ENCODE peak calls at places on chromosome 16, in seven cellular contexts. Z, G, V, I, Q, W and S are unnamed samples.

GRCh38 chr16:23383881-23384280 is 69.1 kb downstream of the COG7 start:
- DNase-seq in Q (no peak), W (no peak), G (no peak), V (no peak), Z (no peak), I (no peak), S (no peak)

GRCh38 chr16:88461291-88462269 is 8.5 kb downstream of the ZFPM1 start:
- DNase-seq in Q (no peak), G (no peak), V (no peak), Z (no peak), W (no peak), I (no peak), S (no peak)

GRCh38 chr16:26644912-26645543 is 421.7 kb upstream of the C16orf82 start:
- DNase-seq in Q (peak; percentile 22), I (no peak), Z (no peak), W (no peak), G (no peak), V (no peak), S (peak; percentile 57)

GRCh38 chr16:71894229-71894920 is 956 bp upstream of the IST1 start:
- DNase-seq in W (peak; percentile 77), Z (peak; percentile 15), I (no peak), V (no peak), Q (peak; percentile 60), G (no peak), S (peak; percentile 43)

GRCh38 chr16:57948027-57948426 is 22.9 kb downstream of the CNGB1 start:
- DNase-seq in Q (no peak), W (no peak), G (no peak), V (no peak), Z (no peak), I (no peak), S (no peak)

GRCh38 chr16:1174477-1175357 is 21.8 kb downstream of the CACNA1H start:
- DNase-seq in V (no peak), Z (no peak), G (no peak), Q (no peak), I (no peak), W (no peak), S (no peak)

GRCh38 chr16:89971495-89972243 is 23.1 kb downstream of the DEF8 start:
- DNase-seq in W (no peak), G (no peak), Q (no peak), I (no peak), Z (no peak), V (no peak), S (no peak)

GRCh38 chr16:13957197-13958078 is 37.5 kb downstream of the ERCC4 start:
- DNase-seq in G (peak; percentile 79), W (peak; percentile 80), V (peak; percentile 65), I (no peak), Q (peak; percentile 43), Z (no peak), S (no peak)

GRCh38 chr16:89268585-89268984 is 51.1 kb downstream of the ZNF778 start:
- DNase-seq in W (no peak), Z (no peak), Q (no peak), V (no peak), I (no peak), G (no peak), S (no peak)

GRCh38 chr16:15906439-15906838 is 18.0 kb upstream of the CEP20 start:
- DNase-seq in W (no peak), G (no peak), V (no peak), Q (no peak), I (no peak), Z (no peak), S (no peak)

GRCh38 chr16:87166934-87167333 is 150.3 kb downstream of the C16orf95 start:
- DNase-seq in Z (no peak), I (no peak), Q (no peak), G (no peak), V (no peak), W (no peak), S (no peak)

GRCh38 chr16:88703486-88704309 is 2.5 kb downstream of the RNF166 start:
- DNase-seq in Q (peak; percentile 83), W (no peak), Z (peak; percentile 74), G (no peak), V (no peak), I (no peak), S (peak; percentile 73)